ENCODE peak calls at places on chromosomes 13 and 19, in five cellular contexts. F, I, G, Z and O are unnamed samples.

GRCh38 chr13:99577934-99578917 is 77.0 kb downstream of the TM9SF2 start:
- DNase-seq in F (peak), I (no peak), G (no peak), Z (no peak), O (no peak)

GRCh38 chr13:107266657-107267056 is 698.7 kb upstream of the ARGLU1 start:
- DNase-seq in F (no peak), I (no peak), G (no peak), Z (no peak), O (no peak)

GRCh38 chr13:67792151-67792665 is 562.1 kb upstream of the PCDH9 start:
- DNase-seq in F (peak), I (no peak), G (no peak), Z (no peak), O (no peak)

GRCh38 chr19:40192758-40193586 is 1.7 kb downstream of the MAP3K10 start:
- DNase-seq in F (peak), I (no peak), G (no peak), Z (peak), O (no peak)

GRCh38 chr13:95023405-95023804 is 277.8 kb downstream of the ABCC4 start:
- DNase-seq in F (peak), I (no peak), G (no peak), Z (no peak), O (no peak)

GRCh38 chr13:45315520-45316167 is 25.3 kb downstream of the TPT1 start:
- DNase-seq in F (no peak), I (no peak), G (no peak), Z (peak), O (no peak)

GRCh38 chr19:46579286-46579944 is 21.7 kb upstream of the CALM3 start:
- DNase-seq in F (peak), I (no peak), G (no peak), Z (peak), O (no peak)

GRCh38 chr13:101523732-101524131 is 71.3 kb downstream of the ITGBL1 start:
- DNase-seq in F (no peak), I (no peak), G (no peak), Z (no peak), O (no peak)

GRCh38 chr13:29908917-29909755 is 58.7 kb upstream of the UBL3 start:
- DNase-seq in F (no peak), I (no peak), G (no peak), Z (no peak), O (no peak)

GRCh38 chr13:79190932-79191331 is 215.1 kb downstream of the RBM26 start:
- DNase-seq in F (no peak), I (no peak), G (no peak), Z (no peak), O (no peak)

GRCh38 chr13:65264066-65264465 is 1966.1 kb downstream of the PCDH9 start:
- DNase-seq in F (no peak), I (no peak), G (no peak), Z (no peak), O (no peak)

GRCh38 chr13:110305544-110305943 is 1.4 kb downstream of the COL4A1 start:
- DNase-seq in F (peak), I (no peak), G (no peak), Z (no peak), O (no peak)

GRCh38 chr19:35153701-35154534 is 617 bp upstream of the FXYD5 start:
- DNase-seq in F (peak), I (no peak), G (peak), Z (peak), O (no peak)

GRCh38 chr13:82654851-82655517 is 1227.3 kb downstream of the SLITRK1 start:
- DNase-seq in F (no peak), I (no peak), G (peak), Z (no peak), O (no peak)

GRCh38 chr19:16069813-16070365 is 6.4 kb upstream of the TPM4 start:
- DNase-seq in F (no peak), I (no peak), G (peak), Z (no peak), O (no peak)

GRCh38 chr13:32811297-32811800 is 204.9 kb upstream of the KL start:
- DNase-seq in F (no peak), I (no peak), G (no peak), Z (no peak), O (peak)

GRCh38 chr19:50492303-50493052 is 15.8 kb upstream of the GARIN5A start:
- DNase-seq in F (peak), I (no peak), G (peak), Z (peak), O (no peak)

GRCh38 chr19:50607388-50607787 is 32.3 kb downstream of the SYT3 start:
- DNase-seq in F (no peak), I (no peak), G (no peak), Z (no peak), O (no peak)

GRCh38 chr19:58519087-58519354 is 589 bp downstream of the ZBTB45 start:
- DNase-seq in F (peak), I (no peak), G (peak), Z (peak), O (peak)

GRCh38 chr13:72782717-72783116 is 784 bp downstream of the PIBF1 start:
- DNase-seq in F (peak), I (no peak), G (no peak), Z (no peak), O (no peak)

GRCh38 chr13:98962901-98963594 is 14.8 kb downstream of the DOCK9 start:
- DNase-seq in F (no peak), I (no peak), G (no peak), Z (no peak), O (no peak)

GRCh38 chr13:28754698-28755545 is 36.2 kb upstream of the SLC46A3 start:
- DNase-seq in F (peak), I (peak), G (no peak), Z (peak), O (no peak)

GRCh38 chr13:91955546-91956355 is 557.3 kb downstream of the GPC5 start:
- DNase-seq in F (peak), I (no peak), G (peak), Z (peak), O (no peak)

DNA sequence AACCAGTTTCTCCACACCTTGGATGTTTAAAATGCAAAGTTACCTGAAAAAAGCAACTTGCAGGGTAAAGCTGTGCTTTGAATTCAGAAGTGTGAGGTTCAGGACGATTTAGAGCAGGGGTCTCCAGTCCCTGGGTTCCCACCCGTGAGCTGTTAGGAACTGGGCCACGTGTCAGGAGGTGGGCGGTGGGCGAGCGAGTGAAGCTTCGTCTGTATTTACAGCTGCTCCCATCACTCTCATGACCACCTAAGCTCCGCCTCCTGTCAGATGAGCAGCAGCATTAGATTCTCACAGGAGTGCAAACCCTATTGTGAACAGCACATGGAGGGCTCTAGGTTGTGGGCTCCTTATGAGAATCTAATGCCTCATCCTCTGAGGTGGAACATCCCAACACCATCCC is 214.2 kb upstream of the SOX1 start:
- DNase-seq in F (peak), I (no peak), G (no peak), Z (peak), O (no peak)
- H3K4me3 ChIP-seq in F (no peak), I (no peak), G (no peak), Z (no peak), O (no peak)

DNA sequence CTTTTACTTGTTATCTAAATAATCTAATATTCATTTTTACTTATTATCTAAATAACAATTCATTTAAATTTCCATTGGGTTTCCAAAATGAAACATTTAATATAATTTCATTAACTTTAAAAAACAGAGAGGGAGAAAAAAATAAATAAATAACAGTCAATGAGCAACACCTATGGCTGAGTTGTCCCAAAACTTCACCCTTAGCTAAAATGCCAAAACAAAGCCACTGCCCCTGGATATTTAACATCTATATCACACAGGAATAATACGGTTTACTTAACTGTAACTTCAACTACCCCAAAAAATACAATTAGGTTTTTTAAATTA is 570 bp downstream of the ELF1 start:
- DNase-seq in F (no peak), I (no peak), G (no peak), Z (no peak), O (no peak)
- H3K4me3 ChIP-seq in F (no peak), I (peak), G (peak), Z (peak), O (peak)

DNA sequence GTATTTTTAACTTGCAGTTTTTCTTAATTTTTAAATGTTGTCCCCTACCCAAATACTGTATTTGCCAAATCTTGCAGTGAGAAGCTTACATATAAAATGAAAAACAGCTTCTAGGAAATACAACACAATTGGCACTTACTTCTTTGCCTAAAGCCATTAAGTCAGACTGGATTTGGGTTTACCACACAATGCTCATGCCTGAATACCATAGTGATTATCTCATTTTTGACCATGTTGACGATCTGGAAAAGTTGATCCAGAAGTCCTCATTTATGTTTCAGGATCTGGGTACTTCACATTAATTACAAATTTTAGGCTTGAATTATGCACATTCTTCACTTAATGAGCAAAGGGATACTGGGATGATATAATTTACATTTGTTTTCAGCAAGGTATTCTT is 2.4 kb downstream of the RNF6 start:
- DNase-seq in F (peak), I (no peak), G (no peak), Z (no peak), O (no peak)
- H3K4me3 ChIP-seq in F (no peak), I (no peak), G (no peak), Z (peak), O (no peak)

GRCh38 chr19:55080915-55081772 is 5.5 kb downstream of the EPS8L1 start:
- DNase-seq in F (peak), I (peak), G (peak), Z (peak), O (peak)
- H3K4me3 ChIP-seq in F (peak), I (peak), G (peak), Z (peak), O (peak)